ENCODE peak calls at places on chromosomes 5 and 9, in nine cellular contexts. R, V, H, F, I, U, A, W and N are unnamed samples.

GRCh38 chr9:109319072-109319630 is 1.7 kb downstream of the EPB41L4B start:
- DNase-seq in R (no peak), A (no peak), W (no peak), V (no peak), U (no peak), I (no peak), F (peak), H (no peak), N (peak)

GRCh38 chr5:101102506-101102905 is 199.4 kb upstream of the ST8SIA4 start:
- DNase-seq in U (no peak), R (no peak), A (no peak), F (no peak), I (no peak), W (no peak), H (no peak), V (no peak), N (peak)

GRCh38 chr9:1042466-1042865 is 7.7 kb upstream of the DMRT2 start:
- DNase-seq in A (no peak), H (no peak), U (no peak), R (no peak), W (no peak), F (no peak), V (no peak), I (no peak), N (peak)

GRCh38 chr9:79353856-79354520 is 217.8 kb upstream of the TLE4 start:
- DNase-seq in A (no peak), V (no peak), U (no peak), W (no peak), I (no peak), F (no peak), H (peak), R (no peak), N (peak)

GRCh38 chr5:83376461-83376860 is 95.1 kb upstream of the VCAN start:
- DNase-seq in A (no peak), U (no peak), R (no peak), F (no peak), V (no peak), H (no peak), W (no peak), I (no peak), N (no peak)

GRCh38 chr5:141605523-141606277 is 13.1 kb downstream of the DIAPH1 start:
- DNase-seq in I (peak), V (peak), H (no peak), R (peak), A (peak), W (no peak), F (no peak), U (no peak), N (peak)

GRCh38 chr9:69428017-69428785 is 103.2 kb downstream of the ENTREP1 start:
- DNase-seq in V (no peak), R (no peak), A (no peak), W (no peak), I (no peak), H (no peak), U (no peak), F (no peak), N (no peak)

GRCh38 chr5:34656700-34657549 is 797 bp downstream of the RAI14 start:
- DNase-seq in W (peak), R (peak), I (no peak), F (no peak), U (no peak), V (no peak), A (no peak), H (no peak), N (peak)

GRCh38 chr5:135973323-135974018 is 18.7 kb upstream of the LECT2 start:
- DNase-seq in H (peak), R (no peak), A (peak), V (no peak), W (peak), F (no peak), I (no peak), U (no peak), N (peak)

GRCh38 chr5:130995254-130995515 is 169.9 kb downstream of the HINT1 start:
- DNase-seq in A (no peak), V (no peak), I (no peak), W (no peak), F (no peak), U (no peak), R (no peak), H (no peak), N (no peak)

GRCh38 chr5:171706736-171707440 is 78.7 kb upstream of the SMIM23 start:
- DNase-seq in R (no peak), A (peak), I (no peak), H (no peak), F (no peak), W (no peak), U (no peak), V (no peak), N (no peak)

GRCh38 chr5:6762116-6762515 is 48.9 kb downstream of the TENT4A start:
- DNase-seq in W (no peak), V (no peak), R (no peak), U (no peak), F (no peak), H (no peak), A (no peak), I (no peak), N (no peak)

GRCh38 chr9:8610256-8610655 is 810.7 kb upstream of the DMAC1 start:
- DNase-seq in A (no peak), W (no peak), V (no peak), H (no peak), I (no peak), U (no peak), F (no peak), R (no peak), N (no peak)